ENCODE peak calls at places on chromosomes 6 and 20, in eight cellular contexts. A is NCI-H748 treated with DMSO at 0.1 percent for 48 hours; J is stimulated activated CD4-positive, alpha-beta T cell treated with anti-CD3 and anti-CD28 coated beads, Interleukin-12 subunit alpha, Interleukin-12 subunit beta, amount 100 ng/mL, for 4 hours; I is H54; F is occipital lobe; H is foreskin fibroblast; V is fibroblast of lung; W is AG20443. D is an unnamed sample.

GRCh38 chr6:145823322-145823944 is 8.8 kb upstream of the FBXO30 start:
- DNase-seq in A (no peak), J (no peak), I (no peak), F (no peak), H (no peak), V (no peak), W (no peak), D (no peak)

GRCh38 chr20:61925555-61926252 is 140.0 kb downstream of the TAF4 start:
- DNase-seq in A (peak), J (no peak), I (peak), F (no peak), H (peak), V (peak), W (no peak), D (peak)

GRCh38 chr6:6738922-6739717 is 150.6 kb downstream of the LY86 start:
- DNase-seq in A (no peak), J (no peak), I (no peak), F (no peak), H (no peak), V (no peak), W (no peak), D (no peak)

GRCh38 chr6:69984506-69984905 is 118.2 kb downstream of the COL19A1 start:
- DNase-seq in A (no peak), J (no peak), I (no peak), F (no peak), H (no peak), V (no peak), W (no peak), D (no peak)

GRCh38 chr20:47097691-47098622 is 203.3 kb downstream of the EYA2 start:
- DNase-seq in A (no peak), J (no peak), I (no peak), F (no peak), H (no peak), V (no peak), W (no peak), D (no peak)

GRCh38 chr6:41758641-41759035 is 11.4 kb upstream of the PGC start:
- DNase-seq in A (no peak), J (no peak), I (no peak), F (no peak), H (no peak), V (no peak), W (no peak), D (no peak)

GRCh38 chr6:30378290-30378937 is 33.5 kb downstream of the RPP21 start:
- DNase-seq in A (no peak), J (no peak), I (no peak), F (no peak), H (no peak), V (peak), W (no peak), D (no peak)

GRCh38 chr6:144330588-144330987 is 45.5 kb downstream of the UTRN start:
- DNase-seq in A (peak), J (no peak), I (no peak), F (no peak), H (no peak), V (no peak), W (no peak), D (no peak)

GRCh38 chr6:168542301-168542700 is 101.3 kb downstream of the SMOC2 start:
- DNase-seq in A (no peak), J (no peak), I (no peak), F (no peak), H (no peak), V (no peak), W (no peak), D (no peak)

GRCh38 chr6:111872521-111873177 is 603 bp downstream of the FYN start:
- DNase-seq in A (peak), J (peak), I (peak), F (peak), H (peak), V (peak), W (peak), D (no peak)

GRCh38 chr6:139640453-139640852 is 266.0 kb upstream of the CITED2 start:
- DNase-seq in A (no peak), J (no peak), I (no peak), F (no peak), H (no peak), V (peak), W (no peak), D (no peak)

GRCh38 chr20:35854697-35855434 is 83.1 kb downstream of the PHF20 start:
- DNase-seq in A (no peak), J (no peak), I (no peak), F (no peak), H (no peak), V (peak), W (peak), D (no peak)

GRCh38 chr6:15363523-15364400 is 117.9 kb downstream of the JARID2 start:
- DNase-seq in A (no peak), J (no peak), I (no peak), F (no peak), H (no peak), V (no peak), W (no peak), D (no peak)

GRCh38 chr6:298233-299049 is 6.2 kb downstream of the DUSP22 start:
- DNase-seq in A (no peak), J (no peak), I (no peak), F (no peak), H (no peak), V (no peak), W (no peak), D (no peak)

GRCh38 chr6:89035252-89036106 is 45.1 kb upstream of the PNRC1 start:
- DNase-seq in A (no peak), J (no peak), I (peak), F (peak), H (peak), V (peak), W (peak), D (peak)

GRCh38 chr6:164321297-164321696 is 906.8 kb downstream of the QKI start:
- DNase-seq in A (no peak), J (no peak), I (no peak), F (no peak), H (no peak), V (no peak), W (no peak), D (no peak)

GRCh38 chr6:121305957-121306607 is 28.2 kb downstream of the TBC1D32 start:
- DNase-seq in A (peak), J (no peak), I (no peak), F (no peak), H (peak), V (peak), W (no peak), D (no peak)

GRCh38 chr20:63152322-63153253 is 63.3 kb downstream of the YTHDF1 start:
- DNase-seq in A (no peak), J (no peak), I (no peak), F (no peak), H (no peak), V (no peak), W (no peak), D (no peak)

GRCh38 chr6:24935753-24936152 is at the start of gene RIPOR2:
- DNase-seq in A (no peak), J (peak), I (no peak), F (no peak), H (no peak), V (no peak), W (no peak), D (no peak)

GRCh38 chr6:80163754-80164187 is 57.3 kb downstream of the BCKDHB start:
- DNase-seq in A (no peak), J (no peak), I (peak), F (no peak), H (peak), V (peak), W (peak), D (peak)

GRCh38 chr20:22974354-22974753 is 60.8 kb upstream of the SSTR4 start:
- DNase-seq in A (peak), J (no peak), I (peak), F (no peak), H (peak), V (no peak), W (no peak), D (no peak)

GRCh38 chr6:157304840-157305675 is 18.3 kb downstream of the TMEM242 start:
- DNase-seq in A (no peak), J (no peak), I (no peak), F (no peak), H (no peak), V (peak), W (peak), D (no peak)

GRCh38 chr6:10904015-10904414 is 17.2 kb downstream of the SYCP2L start:
- DNase-seq in A (no peak), J (no peak), I (no peak), F (no peak), H (no peak), V (no peak), W (no peak), D (no peak)

GRCh38 chr6:105753184-105754097 is 332.7 kb upstream of the PRDM1 start:
- DNase-seq in A (peak), J (no peak), I (no peak), F (peak), H (no peak), V (peak), W (peak), D (no peak)

D was measured in skeletal muscle cell.